ENCODE peak calls at places on chromosomes 11 and 22, in seven cellular contexts. One of them, this sample, is unnamed.

GRCh38 chr22:20208713-20209310 is 58.0 kb upstream of the CCDC188 start:
- DNase-seq in osteocyte: no peak
- DNase-seq in testis: no peak
- DNase-seq in WTC11: no peak
- DNase-seq in esophagus muscularis mucosa: no peak
- DNase-seq in AG10803: no peak
- DNase-seq in RWPE1: no peak
- DNase-seq in this sample: no peak

GRCh38 chr11:72226701-72227100 is 2.1 kb downstream of the INPPL1 start:
- DNase-seq in WTC11: no peak
- DNase-seq in RWPE1: no peak
- DNase-seq in esophagus muscularis mucosa: no peak
- DNase-seq in AG10803: no peak
- DNase-seq in osteocyte: peak; percentile 63
- DNase-seq in testis: peak; percentile 11
- DNase-seq in this sample: no peak

GRCh38 chr22:46012881-46013281 is 35.9 kb upstream of the WNT7B start:
- DNase-seq in testis: no peak
- DNase-seq in AG10803: no peak
- DNase-seq in osteocyte: no peak
- DNase-seq in esophagus muscularis mucosa: no peak
- DNase-seq in RWPE1: no peak
- DNase-seq in WTC11: no peak
- DNase-seq in this sample: no peak

GRCh38 chr11:65606876-65607613 is 7.0 kb downstream of the MAP3K11 start:
- DNase-seq in esophagus muscularis mucosa: peak; percentile 99
- DNase-seq in WTC11: peak; percentile 97
- DNase-seq in AG10803: peak; percentile 94
- DNase-seq in testis: peak; percentile 94
- DNase-seq in osteocyte: no peak
- DNase-seq in RWPE1: peak; percentile 90
- DNase-seq in this sample: no peak

GRCh38 chr11:1674194-1674878 is 22.7 kb upstream of the KRTAP5-6 start:
- DNase-seq in AG10803: no peak
- DNase-seq in RWPE1: no peak
- DNase-seq in esophagus muscularis mucosa: no peak
- DNase-seq in osteocyte: no peak
- DNase-seq in testis: no peak
- DNase-seq in WTC11: no peak
- DNase-seq in this sample: no peak

GRCh38 chr22:35399114-35399677 is 744 bp upstream of the MCM5 start:
- DNase-seq in AG10803: no peak
- DNase-seq in osteocyte: no peak
- DNase-seq in RWPE1: no peak
- DNase-seq in testis: no peak
- DNase-seq in esophagus muscularis mucosa: no peak
- DNase-seq in WTC11: no peak
- DNase-seq in this sample: no peak

GRCh38 chr11:83166193-83166866 is 9.4 kb downstream of the PCF11 start:
- DNase-seq in WTC11: no peak
- DNase-seq in esophagus muscularis mucosa: no peak
- DNase-seq in testis: no peak
- DNase-seq in osteocyte: no peak
- DNase-seq in RWPE1: no peak
- DNase-seq in AG10803: no peak
- DNase-seq in this sample: no peak

GRCh38 chr22:32132783-32133182 is 26.3 kb downstream of the C22orf42 start:
- DNase-seq in esophagus muscularis mucosa: no peak
- DNase-seq in RWPE1: no peak
- DNase-seq in AG10803: no peak
- DNase-seq in testis: no peak
- DNase-seq in osteocyte: peak; percentile 64
- DNase-seq in WTC11: no peak
- DNase-seq in this sample: no peak

GRCh38 chr11:120102050-120102861 is 35.7 kb downstream of the TRIM29 start:
- DNase-seq in testis: no peak
- DNase-seq in osteocyte: no peak
- DNase-seq in RWPE1: no peak
- DNase-seq in WTC11: no peak
- DNase-seq in esophagus muscularis mucosa: no peak
- DNase-seq in AG10803: no peak
- DNase-seq in this sample: no peak

GRCh38 chr11:67387074-67387473 is 4.7 kb upstream of the RAD9A start:
- DNase-seq in osteocyte: no peak
- DNase-seq in WTC11: no peak
- DNase-seq in testis: no peak
- DNase-seq in AG10803: no peak
- DNase-seq in esophagus muscularis mucosa: no peak
- DNase-seq in RWPE1: no peak
- DNase-seq in this sample: no peak

GRCh38 chr22:30286813-30287625 is 2.3 kb downstream of the CASTOR1 start:
- DNase-seq in osteocyte: peak; percentile 90
- DNase-seq in esophagus muscularis mucosa: no peak
- DNase-seq in RWPE1: no peak
- DNase-seq in AG10803: no peak
- DNase-seq in WTC11: peak; percentile 95
- DNase-seq in testis: peak; percentile 80
- DNase-seq in this sample: peak; percentile 89

GRCh38 chr11:126082251-126083109 is 19.8 kb upstream of the CDON start:
- DNase-seq in esophagus muscularis mucosa: no peak
- DNase-seq in osteocyte: no peak
- DNase-seq in WTC11: peak; percentile 36
- DNase-seq in AG10803: no peak
- DNase-seq in testis: no peak
- DNase-seq in RWPE1: no peak
- DNase-seq in this sample: no peak

GRCh38 chr11:64364435-64364834 is 5.5 kb downstream of the RPS6KA4 start:
- DNase-seq in AG10803: no peak
- DNase-seq in RWPE1: no peak
- DNase-seq in osteocyte: no peak
- DNase-seq in testis: no peak
- DNase-seq in esophagus muscularis mucosa: no peak
- DNase-seq in WTC11: no peak
- DNase-seq in this sample: no peak

GRCh38 chr22:35379146-35379993 is 1.5 kb upstream of the HMOX1 start:
- DNase-seq in esophagus muscularis mucosa: no peak
- DNase-seq in WTC11: no peak
- DNase-seq in osteocyte: no peak
- DNase-seq in RWPE1: no peak
- DNase-seq in AG10803: no peak
- DNase-seq in testis: no peak
- DNase-seq in this sample: no peak

GRCh38 chr22:29824677-29825076 is 13.4 kb downstream of the ASCC2 start:
- DNase-seq in osteocyte: no peak
- DNase-seq in RWPE1: no peak
- DNase-seq in AG10803: no peak
- DNase-seq in testis: no peak
- DNase-seq in esophagus muscularis mucosa: no peak
- DNase-seq in WTC11: no peak
- DNase-seq in this sample: no peak

GRCh38 chr11:43706631-43707030 is 26.1 kb downstream of the HSD17B12 start:
- DNase-seq in testis: no peak
- DNase-seq in osteocyte: no peak
- DNase-seq in RWPE1: no peak
- DNase-seq in AG10803: no peak
- DNase-seq in WTC11: no peak
- DNase-seq in esophagus muscularis mucosa: no peak
- DNase-seq in this sample: no peak

GRCh38 chr11:90250970-90251369 is 28.1 kb upstream of the CHORDC1 start:
- DNase-seq in RWPE1: no peak
- DNase-seq in testis: no peak
- DNase-seq in WTC11: no peak
- DNase-seq in esophagus muscularis mucosa: no peak
- DNase-seq in AG10803: no peak
- DNase-seq in osteocyte: no peak
- DNase-seq in this sample: no peak

GRCh38 chr11:130829801-130830562 is 86.3 kb downstream of the SNX19 start:
- DNase-seq in WTC11: no peak
- DNase-seq in osteocyte: no peak
- DNase-seq in esophagus muscularis mucosa: no peak
- DNase-seq in AG10803: peak; percentile 47
- DNase-seq in testis: peak; percentile 76
- DNase-seq in RWPE1: no peak
- DNase-seq in this sample: no peak

GRCh38 chr11:132358573-132358953 is 988.1 kb downstream of the NTM start:
- DNase-seq in WTC11: no peak
- DNase-seq in AG10803: no peak
- DNase-seq in testis: no peak
- DNase-seq in esophagus muscularis mucosa: peak; percentile 75
- DNase-seq in RWPE1: no peak
- DNase-seq in osteocyte: no peak
- DNase-seq in this sample: no peak

GRCh38 chr11:125348704-125349635 is 147.1 kb downstream of the FEZ1 start:
- DNase-seq in osteocyte: peak; percentile 91
- DNase-seq in esophagus muscularis mucosa: no peak
- DNase-seq in RWPE1: peak; percentile 58
- DNase-seq in WTC11: peak; percentile 90
- DNase-seq in AG10803: peak; percentile 22
- DNase-seq in testis: peak; percentile 71
- DNase-seq in this sample: peak; percentile 79

GRCh38 chr22:22712666-22713365 is 68.4 kb downstream of the GGTLC2 start:
- DNase-seq in esophagus muscularis mucosa: no peak
- DNase-seq in osteocyte: peak; percentile 56
- DNase-seq in testis: no peak
- DNase-seq in AG10803: no peak
- DNase-seq in WTC11: no peak
- DNase-seq in RWPE1: no peak
- DNase-seq in this sample: no peak

GRCh38 chr22:22712092-22712658 is 67.8 kb downstream of the GGTLC2 start:
- DNase-seq in esophagus muscularis mucosa: no peak
- DNase-seq in osteocyte: peak; percentile 79
- DNase-seq in RWPE1: no peak
- DNase-seq in AG10803: no peak
- DNase-seq in WTC11: no peak
- DNase-seq in testis: no peak
- DNase-seq in this sample: no peak

GRCh38 chr22:22710719-22711531 is 66.5 kb downstream of the GGTLC2 start:
- DNase-seq in testis: peak; percentile 78
- DNase-seq in WTC11: peak; percentile 83
- DNase-seq in AG10803: peak; percentile 24
- DNase-seq in esophagus muscularis mucosa: no peak
- DNase-seq in RWPE1: peak; percentile 30
- DNase-seq in osteocyte: peak; percentile 86
- DNase-seq in this sample: peak; percentile 70

GRCh38 chr22:22711532-22711913 is 67.1 kb downstream of the GGTLC2 start:
- DNase-seq in RWPE1: no peak
- DNase-seq in AG10803: no peak
- DNase-seq in esophagus muscularis mucosa: no peak
- DNase-seq in testis: no peak
- DNase-seq in WTC11: no peak
- DNase-seq in osteocyte: peak; percentile 56
- DNase-seq in this sample: no peak

DNA sequence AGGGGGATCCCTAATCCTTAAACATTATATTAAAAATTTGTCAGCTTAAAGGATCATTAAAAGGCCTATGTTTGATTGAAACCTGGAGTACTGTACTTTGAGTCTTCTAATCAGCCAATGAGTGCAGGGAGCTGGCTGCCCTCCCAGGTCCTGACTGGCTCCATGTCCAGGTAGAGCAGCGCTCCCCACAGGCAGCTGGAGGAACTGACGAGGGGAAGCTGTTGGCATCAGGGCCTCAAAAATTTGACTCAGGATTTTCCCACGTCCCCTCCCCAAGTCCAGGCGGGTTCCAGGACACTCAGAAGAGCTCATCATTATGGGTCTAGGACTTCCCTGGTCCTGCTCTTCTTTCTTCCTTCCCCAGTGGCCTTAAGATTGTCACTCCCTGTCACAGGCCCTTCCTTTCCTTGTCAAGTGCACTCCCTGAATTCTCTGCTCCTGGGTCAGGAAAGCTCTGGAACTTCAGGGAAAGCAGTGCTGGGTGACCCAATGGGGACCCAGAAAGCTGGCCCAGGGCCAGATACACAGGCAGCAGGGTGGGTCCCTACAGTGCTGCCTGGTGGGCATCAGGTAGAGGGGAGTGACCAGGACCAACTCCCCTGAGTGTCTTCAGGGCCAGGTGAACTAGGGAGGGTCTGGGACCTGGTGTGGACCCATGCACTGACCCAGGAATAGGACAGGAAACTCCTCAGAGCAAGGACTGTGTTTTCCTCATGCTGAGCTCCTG is 65.5 kb downstream of the GGTLC2 start:
- DNase-seq in testis: peak; percentile 45
- DNase-seq in osteocyte: peak; percentile 74
- DNase-seq in WTC11: peak; percentile 87
- DNase-seq in AG10803: no peak
- DNase-seq in RWPE1: no peak
- DNase-seq in esophagus muscularis mucosa: no peak
- DNase-seq in this sample: no peak
- TF ChIP-seq CTCF in testis: no peak
- TF ChIP-seq CTCF in osteocyte: no peak
- TF ChIP-seq CTCF in WTC11: peak; percentile 7
- TF ChIP-seq CTCF in AG10803: no peak
- TF ChIP-seq CTCF in RWPE1: no peak
- TF ChIP-seq CTCF in esophagus muscularis mucosa: no peak
- TF ChIP-seq CTCF in this sample: peak; percentile 7

DNA sequence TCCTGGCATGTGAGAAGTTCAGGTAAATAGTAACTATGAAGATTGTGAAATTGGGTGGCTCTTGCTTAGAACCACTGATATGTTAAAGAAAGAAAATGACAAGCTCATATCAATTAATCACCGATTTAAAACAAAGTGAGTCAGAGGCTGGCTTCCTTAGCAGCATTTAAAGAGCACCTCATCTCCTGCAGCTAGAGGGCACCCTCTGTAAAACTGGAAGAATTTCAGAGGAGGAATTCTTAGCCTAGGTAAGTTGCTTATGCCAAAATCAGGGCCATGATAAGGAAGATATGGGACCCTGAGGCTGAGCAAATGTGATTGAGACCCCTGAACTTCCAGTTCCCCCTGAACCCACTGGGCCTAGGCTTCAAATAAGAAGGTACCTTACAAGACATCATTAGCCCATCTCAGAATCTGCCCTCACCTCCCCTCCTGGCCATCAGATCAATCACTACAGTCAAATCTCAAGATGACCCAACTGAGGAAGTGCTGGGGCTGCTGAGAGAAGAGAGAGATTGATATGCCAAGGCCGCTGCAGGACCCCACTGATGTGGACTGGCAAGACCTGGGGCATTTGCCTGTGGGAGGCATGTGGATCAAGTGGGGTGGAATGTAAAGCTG is 8.6 kb upstream of the CD3E start:
- DNase-seq in RWPE1: peak; percentile 68
- DNase-seq in esophagus muscularis mucosa: no peak
- DNase-seq in testis: no peak
- DNase-seq in AG10803: peak; percentile 12
- DNase-seq in WTC11: no peak
- DNase-seq in osteocyte: no peak
- DNase-seq in this sample: peak; percentile 41
- TF ChIP-seq CTCF in RWPE1: peak; percentile 56
- TF ChIP-seq CTCF in esophagus muscularis mucosa: peak; percentile 18
- TF ChIP-seq CTCF in testis: peak; percentile 27
- TF ChIP-seq CTCF in AG10803: peak; percentile 45
- TF ChIP-seq CTCF in WTC11: no peak
- TF ChIP-seq CTCF in osteocyte: peak; percentile 43
- TF ChIP-seq CTCF in this sample: peak; percentile 59

GRCh38 chr11:33658195-33658900 is 42.3 kb downstream of the C11orf91 start:
- DNase-seq in RWPE1: no peak
- DNase-seq in WTC11: no peak
- DNase-seq in osteocyte: peak; percentile 80
- DNase-seq in testis: no peak
- DNase-seq in AG10803: no peak
- DNase-seq in esophagus muscularis mucosa: no peak
- DNase-seq in this sample: no peak
- TF ChIP-seq CTCF in RWPE1: no peak
- TF ChIP-seq CTCF in WTC11: no peak
- TF ChIP-seq CTCF in osteocyte: no peak
- TF ChIP-seq CTCF in testis: no peak
- TF ChIP-seq CTCF in AG10803: no peak
- TF ChIP-seq CTCF in esophagus muscularis mucosa: no peak
- TF ChIP-seq CTCF in this sample: no peak

GRCh38 chr11:100445231-100445735 is 241.8 kb upstream of the ARHGAP42 start:
- DNase-seq in esophagus muscularis mucosa: no peak
- DNase-seq in RWPE1: no peak
- DNase-seq in AG10803: no peak
- DNase-seq in WTC11: no peak
- DNase-seq in osteocyte: no peak
- DNase-seq in testis: peak; percentile 31
- DNase-seq in this sample: no peak
- TF ChIP-seq CTCF in esophagus muscularis mucosa: no peak
- TF ChIP-seq CTCF in RWPE1: no peak
- TF ChIP-seq CTCF in AG10803: no peak
- TF ChIP-seq CTCF in WTC11: no peak
- TF ChIP-seq CTCF in osteocyte: no peak
- TF ChIP-seq CTCF in testis: no peak
- TF ChIP-seq CTCF in this sample: no peak

This sample was measured in GM13976.